ENCODE peak calls at places on chromosomes 5 and 9, in nine cellular contexts. G is AG04449, P is tibial nerve, V is neural crest cell, Q is Panc1, K is bronchial epithelial cell, T is astrocyte of the spinal cord, F is lower lobe of right lung, B is B cell. W is an unnamed sample.

GRCh38 chr5:39518516-39518915 is 93.7 kb upstream of the DAB2 start:
- DNase-seq in G (peak), P (no peak), V (no peak), Q (no peak), K (no peak), T (peak), F (no peak), B (no peak), W (peak)

GRCh38 chr5:5419291-5420210 is 2.9 kb upstream of the ICE1 start:
- DNase-seq in G (peak), P (no peak), V (no peak), Q (peak), K (peak), T (peak), F (no peak), B (peak), W (peak)

GRCh38 chr9:17065062-17065461 is 69.8 kb upstream of the CNTLN start:
- DNase-seq in G (no peak), P (no peak), V (no peak), Q (no peak), K (peak), T (peak), F (no peak), B (no peak), W (peak)

GRCh38 chr5:119311688-119312087 is 44.1 kb upstream of the TNFAIP8 start:
- DNase-seq in G (no peak), P (peak), V (no peak), Q (no peak), K (no peak), T (no peak), F (no peak), B (no peak), W (no peak)

GRCh38 chr5:180202939-180203573 is 6.0 kb downstream of the RASGEF1C start:
- DNase-seq in G (no peak), P (no peak), V (no peak), Q (no peak), K (no peak), T (no peak), F (no peak), B (no peak), W (peak)

GRCh38 chr5:157944938-157945337 is 86.0 kb upstream of the CLINT1 start:
- DNase-seq in G (no peak), P (no peak), V (no peak), Q (no peak), K (no peak), T (no peak), F (no peak), B (no peak), W (no peak)

GRCh38 chr9:99582768-99583167 is 238.9 kb upstream of the NR4A3 start:
- DNase-seq in G (no peak), P (no peak), V (no peak), Q (no peak), K (no peak), T (no peak), F (no peak), B (peak), W (no peak)

GRCh38 chr5:73482383-73483193 is 15.7 kb upstream of the BTF3 start:
- DNase-seq in G (peak), P (no peak), V (no peak), Q (no peak), K (no peak), T (peak), F (no peak), B (no peak), W (peak)

GRCh38 chr5:132776077-132776931 is 735 bp downstream of the SEPTIN8 start:
- DNase-seq in G (no peak), P (no peak), V (peak), Q (no peak), K (no peak), T (no peak), F (no peak), B (peak), W (peak)

GRCh38 chr9:33661186-33661585 is 134.2 kb upstream of the PRSS3 start:
- DNase-seq in G (no peak), P (no peak), V (no peak), Q (no peak), K (no peak), T (no peak), F (no peak), B (no peak), W (peak)

GRCh38 chr5:170681013-170681433 is 102.5 kb upstream of the GABRP start:
- DNase-seq in G (no peak), P (no peak), V (peak), Q (no peak), K (peak), T (peak), F (no peak), B (peak), W (peak)

GRCh38 chr5:57841671-57842375 is 359.2 kb upstream of the ACTBL2 start:
- DNase-seq in G (peak), P (no peak), V (no peak), Q (no peak), K (peak), T (peak), F (no peak), B (no peak), W (peak)

GRCh38 chr9:87250205-87250604 is 247.5 kb upstream of the DAPK1 start:
- DNase-seq in G (no peak), P (no peak), V (no peak), Q (no peak), K (no peak), T (no peak), F (no peak), B (no peak), W (no peak)

GRCh38 chr5:2300421-2300820 is 417.7 kb upstream of the IRX4 start:
- DNase-seq in G (no peak), P (no peak), V (no peak), Q (no peak), K (no peak), T (no peak), F (no peak), B (no peak), W (no peak)

GRCh38 chr9:95048225-95049087 is 269.1 kb downstream of the FANCC start:
- DNase-seq in G (no peak), P (peak), V (peak), Q (no peak), K (peak), T (no peak), F (peak), B (peak), W (peak)

GRCh38 chr5:137688248-137688840 is 47.5 kb downstream of the KLHL3 start:
- DNase-seq in G (no peak), P (no peak), V (no peak), Q (no peak), K (no peak), T (no peak), F (no peak), B (no peak), W (no peak)

GRCh38 chr5:1882337-1883119 is at the start of gene IRX4:
- DNase-seq in G (no peak), P (no peak), V (no peak), Q (no peak), K (no peak), T (no peak), F (peak), B (no peak), W (peak)

GRCh38 chr9:128365525-128365924 is 5.6 kb upstream of the URM1 start:
- DNase-seq in G (no peak), P (no peak), V (no peak), Q (no peak), K (no peak), T (no peak), F (no peak), B (no peak), W (no peak)

GRCh38 chr9:114250235-114250568 is 72.7 kb upstream of the ORM1 start:
- DNase-seq in G (peak), P (peak), V (no peak), Q (no peak), K (no peak), T (peak), F (peak), B (no peak), W (peak)

GRCh38 chr9:109253637-109254284 is 67.1 kb downstream of the EPB41L4B start:
- DNase-seq in G (peak), P (peak), V (no peak), Q (peak), K (peak), T (peak), F (no peak), B (no peak), W (peak)

GRCh38 chr9:105330755-105331154 is 86.3 kb downstream of the SLC44A1 start:
- DNase-seq in G (no peak), P (no peak), V (no peak), Q (no peak), K (no peak), T (no peak), F (no peak), B (no peak), W (no peak)

GRCh38 chr9:33447404-33448158 is at the start of gene AQP3:
- DNase-seq in G (no peak), P (peak), V (peak), Q (no peak), K (no peak), T (peak), F (peak), B (peak), W (no peak)

GRCh38 chr9:127493592-127494303 is 42.4 kb downstream of the LRSAM1 start:
- DNase-seq in G (no peak), P (no peak), V (no peak), Q (no peak), K (no peak), T (no peak), F (no peak), B (no peak), W (no peak)

GRCh38 chr5:27087820-27088219 is 49.4 kb upstream of the CDH9 start:
- DNase-seq in G (no peak), P (no peak), V (no peak), Q (no peak), K (no peak), T (no peak), F (no peak), B (no peak), W (no peak)

GRCh38 chr9:121249563-121249962 is 18.4 kb upstream of the GSN start:
- DNase-seq in G (no peak), P (no peak), V (no peak), Q (no peak), K (no peak), T (no peak), F (no peak), B (peak), W (no peak)

GRCh38 chr9:99114049-99114440 is 9.1 kb downstream of the TGFBR1 start:
- DNase-seq in G (no peak), P (no peak), V (no peak), Q (no peak), K (no peak), T (no peak), F (no peak), B (no peak), W (no peak)

GRCh38 chr9:130139251-130139650 is 33.0 kb upstream of the NCS1 start:
- DNase-seq in G (no peak), P (no peak), V (no peak), Q (no peak), K (no peak), T (no peak), F (no peak), B (no peak), W (no peak)

GRCh38 chr5:181164076-181164952 is 16.9 kb downstream of the OR2V2 start:
- DNase-seq in G (no peak), P (no peak), V (no peak), Q (no peak), K (no peak), T (no peak), F (no peak), B (peak), W (no peak)

GRCh38 chr5:149902177-149902576 is 42.4 kb downstream of the PDE6A start:
- DNase-seq in G (no peak), P (no peak), V (no peak), Q (no peak), K (no peak), T (no peak), F (no peak), B (no peak), W (no peak)

GRCh38 chr5:134227259-134227658 is 1.4 kb upstream of the PPP2CA start:
- DNase-seq in G (no peak), P (peak), V (no peak), Q (no peak), K (peak), T (no peak), F (no peak), B (peak), W (peak)

GRCh38 chr5:41416336-41416735 is 94.1 kb downstream of the PLCXD3 start:
- DNase-seq in G (no peak), P (no peak), V (no peak), Q (no peak), K (no peak), T (no peak), F (no peak), B (no peak), W (no peak)

GRCh38 chr9:133406480-133407307 is 11.1 kb downstream of the REXO4 start:
- DNase-seq in G (no peak), P (peak), V (peak), Q (no peak), K (peak), T (peak), F (peak), B (peak), W (peak)

GRCh38 chr9:21102311-21102710 is 24.6 kb upstream of the IFNB1 start:
- DNase-seq in G (peak), P (no peak), V (no peak), Q (no peak), K (peak), T (peak), F (no peak), B (no peak), W (no peak)

GRCh38 chr9:12838546-12838945 is 63.7 kb downstream of the LURAP1L start:
- DNase-seq in G (no peak), P (no peak), V (no peak), Q (no peak), K (no peak), T (peak), F (no peak), B (no peak), W (peak)

GRCh38 chr5:52786391-52786790 is 1.3 kb upstream of the ITGA1 start:
- DNase-seq in G (no peak), P (no peak), V (no peak), Q (no peak), K (no peak), T (no peak), F (no peak), B (no peak), W (no peak)

GRCh38 chr5:52786937-52787599 is 648 bp upstream of the ITGA1 start:
- DNase-seq in G (no peak), P (no peak), V (no peak), Q (no peak), K (peak), T (peak), F (peak), B (peak), W (peak)

GRCh38 chr5:52788505-52788821 is 747 bp downstream of the ITGA1 start:
- DNase-seq in G (no peak), P (no peak), V (no peak), Q (no peak), K (no peak), T (no peak), F (no peak), B (no peak), W (no peak)

GRCh38 chr5:52789378-52789777 is 1.7 kb downstream of the ITGA1 start:
- DNase-seq in G (no peak), P (no peak), V (no peak), Q (no peak), K (no peak), T (no peak), F (no peak), B (no peak), W (no peak)

DNA sequence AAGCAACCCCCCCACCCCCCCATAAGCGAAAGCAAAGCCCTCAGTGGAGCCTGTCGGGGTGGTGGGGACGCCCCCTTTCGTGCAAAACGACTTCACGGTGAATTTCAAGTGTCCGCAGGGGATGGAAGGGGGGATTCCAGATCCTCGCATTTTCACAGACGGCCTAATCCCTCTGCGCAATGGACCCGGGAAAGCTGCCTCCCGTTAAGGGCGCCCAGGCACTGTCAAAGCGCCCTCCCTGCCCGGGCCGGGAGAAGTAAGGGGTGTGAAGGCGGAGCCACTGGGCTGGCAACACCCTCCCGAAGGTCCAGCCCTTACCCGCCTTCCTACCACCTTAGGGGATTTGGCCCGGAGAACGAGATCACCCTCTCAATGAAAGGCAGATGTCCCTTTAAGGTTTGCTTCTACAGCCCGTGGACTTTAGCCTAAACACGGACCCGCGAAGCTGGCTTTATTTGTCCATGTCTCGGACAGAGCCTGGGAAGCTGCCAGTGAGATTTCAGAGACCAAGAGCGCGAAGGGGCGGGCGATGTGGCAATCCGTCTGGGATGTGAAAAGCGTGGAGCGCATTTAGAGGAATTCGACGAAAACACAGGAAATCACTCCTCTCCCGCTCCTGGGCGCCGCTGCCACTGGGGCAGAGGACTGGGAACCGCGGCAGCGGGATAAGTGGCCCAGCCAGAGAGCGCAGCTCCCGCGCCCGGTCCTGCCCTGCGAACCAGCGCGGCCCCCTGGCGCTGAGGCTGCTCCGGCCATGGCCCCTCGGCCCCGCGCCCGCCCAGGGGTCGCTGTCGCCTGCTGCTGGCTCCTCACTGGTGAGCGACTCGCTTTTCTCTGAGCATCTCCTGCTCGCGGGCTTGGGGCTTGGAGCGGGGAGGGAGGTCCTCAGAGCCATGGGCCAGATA is at the start of the genes ITGA1 and PELO:
- DNase-seq in G (no peak), P (peak), V (peak), Q (no peak), K (peak), T (peak), F (peak), B (peak), W (peak)
- TF ChIP-seq CTCF in G (peak), P (peak), V (peak), Q (peak), K (no peak), T (peak), F (peak), B (peak), W (no peak)

GRCh38 chr5:148353634-148354033 is 18.3 kb downstream of the SPINK9 start:
- DNase-seq in G (no peak), P (no peak), V (no peak), Q (no peak), K (no peak), T (no peak), F (no peak), B (no peak), W (no peak)
- TF ChIP-seq CTCF in G (no peak), P (no peak), V (no peak), Q (no peak), K (no peak), T (no peak), F (no peak), B (no peak), W (no peak)

GRCh38 chr5:68215888-68216736 is 556 bp downstream of the PIK3R1 start:
- DNase-seq in G (no peak), P (no peak), V (peak), Q (no peak), K (no peak), T (no peak), F (peak), B (peak), W (no peak)
- TF ChIP-seq CTCF in G (no peak), P (no peak), V (no peak), Q (no peak), K (no peak), T (no peak), F (no peak), B (no peak), W (no peak)

GRCh38 chr9:84393266-84393905 is 52.8 kb upstream of the SLC28A3 start:
- DNase-seq in G (no peak), P (no peak), V (no peak), Q (no peak), K (no peak), T (no peak), F (no peak), B (no peak), W (no peak)
- TF ChIP-seq CTCF in G (no peak), P (no peak), V (no peak), Q (peak), K (no peak), T (no peak), F (no peak), B (no peak), W (no peak)